ENCODE peak calls at places on chromosomes 3 and 15, in nine cellular contexts. H is head of caudate nucleus; W is non-pigmented ciliary epithelial cell; I is left lobe of liver; Y is activated effector memory CD4-positive, alpha-beta T cell treated with anti-CD3 and anti-CD28 coated beads, Interleukin-2, amount 50 U/mL, for 16 hours; L is WTC11; B is bronchial epithelial cell; Q is naive thymus-derived CD8-positive, alpha-beta T cell; N is BJ. Z is an unnamed sample.
A peak's percentile ranks its signal among the peaks of the same experiment; 100 is the strongest.

GRCh38 chr3:129213238-129213637 is 29.5 kb upstream of the CNBP start:
- DNase-seq in Q (no peak), B (no peak), H (no peak), N (no peak), I (no peak), W (no peak), L (no peak), Y (no peak), Z (no peak)

GRCh38 chr3:156093966-156094365 is 26.4 kb upstream of the KCNAB1 start:
- DNase-seq in H (no peak), B (no peak), W (no peak), I (no peak), Q (no peak), L (peak; percentile 58), Y (no peak), N (no peak), Z (no peak)

GRCh38 chr3:10400050-10400748 is 79.3 kb upstream of the SEC13 start:
- DNase-seq in L (no peak), Y (no peak), H (no peak), I (no peak), B (no peak), Q (no peak), W (no peak), N (no peak), Z (no peak)

GRCh38 chr3:169390741-169391300 is 272.7 kb downstream of the MECOM start:
- DNase-seq in L (no peak), W (no peak), H (no peak), Q (no peak), Y (no peak), I (no peak), B (peak; percentile 40), N (no peak), Z (no peak)

GRCh38 chr3:24410861-24411260 is 83.8 kb downstream of the THRB start:
- DNase-seq in Q (no peak), H (no peak), B (no peak), I (no peak), L (peak; percentile 18), W (no peak), Y (no peak), N (no peak), Z (no peak)

GRCh38 chr3:144053121-144053520 is 81.5 kb downstream of the DIPK2A start:
- DNase-seq in N (peak; percentile 79), L (no peak), W (no peak), H (no peak), I (no peak), Y (no peak), Q (no peak), B (peak; percentile 89), Z (peak; percentile 34)

GRCh38 chr3:55474213-55474632 is 12.9 kb downstream of the WNT5A start:
- DNase-seq in Q (no peak), I (no peak), N (no peak), W (no peak), B (no peak), Y (no peak), L (peak; percentile 54), H (no peak), Z (no peak)

GRCh38 chr15:95345867-95346266 is 984.6 kb upstream of the NR2F2 start:
- DNase-seq in H (no peak), Y (no peak), I (no peak), W (no peak), L (no peak), N (no peak), Q (no peak), B (no peak), Z (no peak)

GRCh38 chr15:38354321-38354929 is 99.5 kb upstream of the FAM98B start:
- DNase-seq in W (peak; percentile 23), I (no peak), Y (peak; percentile 77), L (peak; percentile 58), N (no peak), Q (peak; percentile 53), H (peak; percentile 77), B (peak; percentile 65), Z (peak; percentile 37)

GRCh38 chr3:23921052-23921511 is 4.2 kb downstream of the RPL15 start:
- DNase-seq in N (no peak), Y (no peak), H (no peak), L (no peak), B (no peak), Q (no peak), I (no peak), W (no peak), Z (no peak)

GRCh38 chr15:41981373-41982132 is 9.2 kb upstream of the EHD4 start:
- DNase-seq in L (no peak), Q (no peak), I (peak; percentile 28), Y (no peak), N (no peak), H (peak; percentile 31), W (no peak), B (no peak), Z (no peak)

GRCh38 chr3:120852412-120852811 is 55.6 kb upstream of the STXBP5L start:
- DNase-seq in Q (no peak), N (no peak), L (no peak), I (no peak), H (no peak), W (no peak), Y (no peak), B (no peak), Z (no peak)

GRCh38 chr3:25899352-25900101 is 109.6 kb downstream of the OXSM start:
- DNase-seq in B (no peak), N (no peak), I (no peak), W (no peak), Y (no peak), L (no peak), Q (no peak), H (no peak), Z (no peak)

GRCh38 chr3:195139876-195140240 is 131.1 kb downstream of the XXYLT1 start:
- DNase-seq in N (no peak), W (no peak), Q (no peak), H (peak; percentile 53), Y (no peak), B (peak; percentile 77), L (no peak), I (no peak), Z (no peak)

GRCh38 chr3:141979050-141979671 is 102.7 kb downstream of the ATP1B3 start:
- DNase-seq in I (no peak), B (peak; percentile 91), N (peak; percentile 78), Y (no peak), L (no peak), Q (no peak), H (no peak), W (no peak), Z (peak; percentile 26)

GRCh38 chr15:101193063-101193712 is 58.7 kb downstream of the CHSY1 start:
- DNase-seq in I (no peak), B (no peak), Q (no peak), H (peak; percentile 56), W (no peak), Y (no peak), L (no peak), N (no peak), Z (no peak)

GRCh38 chr3:18436213-18436612 is 11.1 kb upstream of the SATB1 start:
- DNase-seq in I (no peak), B (no peak), N (no peak), Y (no peak), H (no peak), L (no peak), W (no peak), Q (no peak), Z (no peak)

GRCh38 chr3:126527006-126527405 is 3.1 kb downstream of the CHST13 start:
- DNase-seq in L (no peak), N (no peak), H (no peak), W (no peak), Y (no peak), I (no peak), B (no peak), Q (no peak), Z (no peak)

GRCh38 chr3:46214751-46215352 is 6.7 kb upstream of the CCR1 start:
- DNase-seq in I (no peak), Y (no peak), N (no peak), Q (no peak), B (no peak), W (no peak), L (peak; percentile 63), H (no peak), Z (no peak)

GRCh38 chr15:95990833-95991232 is 339.7 kb upstream of the NR2F2 start:
- DNase-seq in L (no peak), B (no peak), I (no peak), H (no peak), W (no peak), N (no peak), Y (no peak), Q (no peak), Z (no peak)

GRCh38 chr3:17302774-17303173 is 418.0 kb downstream of the PLCL2 start:
- DNase-seq in H (no peak), Q (no peak), I (no peak), W (no peak), N (peak; percentile 3), Y (no peak), B (no peak), L (no peak), Z (no peak)

GRCh38 chr3:1752205-1752604 is 346.5 kb upstream of the CNTN4 start:
- DNase-seq in I (no peak), L (no peak), H (no peak), B (no peak), Q (no peak), W (no peak), Y (no peak), N (no peak), Z (no peak)

GRCh38 chr15:84634228-84634837 is 19.8 kb downstream of the WDR73 start:
- DNase-seq in Q (peak; percentile 21), Y (no peak), H (no peak), L (no peak), I (no peak), N (no peak), W (no peak), B (peak; percentile 18), Z (no peak)

GRCh38 chr3:127387119-127387518 is 99.3 kb upstream of the PRR20G start:
- DNase-seq in L (no peak), N (no peak), B (no peak), W (no peak), Y (no peak), Q (no peak), I (no peak), H (peak; percentile 19), Z (no peak)

GRCh38 chr3:4395448-4395847 is 71.6 kb downstream of the SUMF1 start:
- DNase-seq in W (no peak), Y (no peak), Q (no peak), N (no peak), H (no peak), I (no peak), L (no peak), B (no peak), Z (no peak)

GRCh38 chr15:99291643-99292042 is 40.4 kb downstream of the LRRC28 start:
- DNase-seq in B (no peak), I (no peak), Y (no peak), W (no peak), N (no peak), H (no peak), Q (no peak), L (no peak), Z (no peak)

GRCh38 chr3:129050556-129051295 is 9.9 kb upstream of the GP9 start:
- DNase-seq in W (no peak), N (no peak), Y (peak; percentile 56), L (no peak), H (no peak), I (no peak), B (no peak), Q (no peak), Z (no peak)

GRCh38 chr3:128488995-128489859 is 3.8 kb downstream of the GATA2 start:
- DNase-seq in H (no peak), L (peak; percentile 56), Q (peak; percentile 29), B (no peak), W (no peak), I (no peak), N (no peak), Y (peak; percentile 70), Z (no peak)

GRCh38 chr3:61371123-61371522 is 119.9 kb upstream of the FHIT start:
- DNase-seq in N (no peak), W (no peak), L (peak; percentile 40), B (peak; percentile 8), Y (no peak), H (no peak), Q (peak; percentile 13), I (no peak), Z (no peak)